ENCODE peak calls at places on chromosomes 11 and 22, in ten cellular contexts. One of them, this sample, is unnamed.

GRCh38 chr11:83827940-83828554 is 541.9 kb upstream of the CCDC90B start:
- DNase-seq in adrenal gland: no peak
- DNase-seq in naive thymus-derived CD4-positive, alpha-beta T cell: no peak
- DNase-seq in T-helper 9 cell: no peak
- DNase-seq in DMS79: no peak
- DNase-seq in LoVo: peak
- DNase-seq in left lobe of liver: no peak
- DNase-seq in NCI-H460: peak
- DNase-seq in HFF-Myc: no peak
- DNase-seq in G401: peak
- DNase-seq in this sample: peak

GRCh38 chr22:22072169-22072836 is 89.7 kb upstream of the TOP3B start:
- DNase-seq in adrenal gland: no peak
- DNase-seq in naive thymus-derived CD4-positive, alpha-beta T cell: no peak
- DNase-seq in T-helper 9 cell: no peak
- DNase-seq in DMS79: no peak
- DNase-seq in LoVo: no peak
- DNase-seq in left lobe of liver: peak
- DNase-seq in NCI-H460: no peak
- DNase-seq in HFF-Myc: no peak
- DNase-seq in G401: no peak
- DNase-seq in this sample: no peak

GRCh38 chr22:47193606-47194316 is 431.3 kb downstream of the TBC1D22A start:
- DNase-seq in adrenal gland: no peak
- DNase-seq in naive thymus-derived CD4-positive, alpha-beta T cell: no peak
- DNase-seq in T-helper 9 cell: no peak
- DNase-seq in DMS79: no peak
- DNase-seq in LoVo: no peak
- DNase-seq in left lobe of liver: peak
- DNase-seq in NCI-H460: no peak
- DNase-seq in HFF-Myc: no peak
- DNase-seq in G401: no peak
- DNase-seq in this sample: no peak

GRCh38 chr11:111347723-111348115 is 31.4 kb downstream of the POU2AF1 start:
- DNase-seq in adrenal gland: no peak
- DNase-seq in naive thymus-derived CD4-positive, alpha-beta T cell: no peak
- DNase-seq in T-helper 9 cell: no peak
- DNase-seq in DMS79: no peak
- DNase-seq in LoVo: no peak
- DNase-seq in left lobe of liver: no peak
- DNase-seq in NCI-H460: no peak
- DNase-seq in HFF-Myc: no peak
- DNase-seq in G401: no peak
- DNase-seq in this sample: no peak

GRCh38 chr11:124762077-124762623 is at the start of gene ESAM:
- DNase-seq in adrenal gland: no peak
- DNase-seq in naive thymus-derived CD4-positive, alpha-beta T cell: peak
- DNase-seq in T-helper 9 cell: peak
- DNase-seq in DMS79: peak
- DNase-seq in LoVo: peak
- DNase-seq in left lobe of liver: peak
- DNase-seq in NCI-H460: no peak
- DNase-seq in HFF-Myc: no peak
- DNase-seq in G401: no peak
- DNase-seq in this sample: no peak

GRCh38 chr22:27752771-27753170 is 48.8 kb downstream of the MN1 start:
- DNase-seq in adrenal gland: no peak
- DNase-seq in naive thymus-derived CD4-positive, alpha-beta T cell: no peak
- DNase-seq in T-helper 9 cell: no peak
- DNase-seq in DMS79: no peak
- DNase-seq in LoVo: peak
- DNase-seq in left lobe of liver: no peak
- DNase-seq in NCI-H460: peak
- DNase-seq in HFF-Myc: no peak
- DNase-seq in G401: no peak
- DNase-seq in this sample: no peak

GRCh38 chr22:25747245-25747944 is 5.4 kb downstream of the MYO18B start:
- DNase-seq in adrenal gland: peak
- DNase-seq in naive thymus-derived CD4-positive, alpha-beta T cell: no peak
- DNase-seq in T-helper 9 cell: no peak
- DNase-seq in DMS79: no peak
- DNase-seq in LoVo: peak
- DNase-seq in left lobe of liver: no peak
- DNase-seq in NCI-H460: peak
- DNase-seq in HFF-Myc: no peak
- DNase-seq in G401: peak
- DNase-seq in this sample: no peak

GRCh38 chr11:1747753-1748466 is 2.5 kb downstream of the IFITM10 start:
- DNase-seq in adrenal gland: peak
- DNase-seq in naive thymus-derived CD4-positive, alpha-beta T cell: no peak
- DNase-seq in T-helper 9 cell: no peak
- DNase-seq in DMS79: no peak
- DNase-seq in LoVo: no peak
- DNase-seq in left lobe of liver: no peak
- DNase-seq in NCI-H460: no peak
- DNase-seq in HFF-Myc: no peak
- DNase-seq in G401: peak
- DNase-seq in this sample: no peak

GRCh38 chr11:32034149-32034548 is 56.7 kb upstream of the RCN1 start:
- DNase-seq in adrenal gland: no peak
- DNase-seq in naive thymus-derived CD4-positive, alpha-beta T cell: no peak
- DNase-seq in T-helper 9 cell: no peak
- DNase-seq in DMS79: no peak
- DNase-seq in LoVo: no peak
- DNase-seq in left lobe of liver: no peak
- DNase-seq in NCI-H460: no peak
- DNase-seq in HFF-Myc: peak
- DNase-seq in G401: no peak
- DNase-seq in this sample: no peak

GRCh38 chr11:20544536-20545237 is 54.7 kb upstream of the SLC6A5 start:
- DNase-seq in adrenal gland: no peak
- DNase-seq in naive thymus-derived CD4-positive, alpha-beta T cell: no peak
- DNase-seq in T-helper 9 cell: no peak
- DNase-seq in DMS79: no peak
- DNase-seq in LoVo: no peak
- DNase-seq in left lobe of liver: no peak
- DNase-seq in NCI-H460: no peak
- DNase-seq in HFF-Myc: no peak
- DNase-seq in G401: no peak
- DNase-seq in this sample: no peak

GRCh38 chr22:19291580-19292261 is at the start of gene CLTCL1:
- DNase-seq in adrenal gland: peak
- DNase-seq in naive thymus-derived CD4-positive, alpha-beta T cell: peak
- DNase-seq in T-helper 9 cell: peak
- DNase-seq in DMS79: no peak
- DNase-seq in LoVo: peak
- DNase-seq in left lobe of liver: peak
- DNase-seq in NCI-H460: peak
- DNase-seq in HFF-Myc: no peak
- DNase-seq in G401: peak
- DNase-seq in this sample: peak